ENCODE peak calls at places on chromosomes 1 and 21, in eight cellular contexts. S is prostate gland, L is gastrocnemius medialis, H is K562, M is transverse colon, U is erythroblast, B is heart left ventricle, V is GM12891. T is an unnamed sample.

GRCh38 chr1:183694035-183694434 is 40.9 kb upstream of the APOBEC4 start:
- DNase-seq in L (no peak), U (no peak), H (no peak), V (no peak), M (no peak), S (no peak), B (no peak), T (no peak)

GRCh38 chr1:43522776-43523480 is 7.8 kb upstream of the PTPRF start:
- DNase-seq in B (no peak), U (peak; percentile 99), S (no peak), M (peak; percentile 81), L (no peak), V (no peak), H (peak; percentile 93), T (no peak)

GRCh38 chr1:168583571-168583970 is 7.2 kb downstream of the XCL1 start:
- DNase-seq in H (no peak), U (no peak), M (no peak), L (no peak), S (no peak), V (no peak), B (no peak), T (no peak)

GRCh38 chr1:9717193-9718005 is 65.9 kb downstream of the PIK3CD start:
- DNase-seq in H (peak; percentile 88), S (peak; percentile 49), L (peak; percentile 55), M (peak; percentile 82), V (peak; percentile 94), B (no peak), U (peak; percentile 80), T (peak; percentile 78)

GRCh38 chr1:78718566-78718965 is 68.9 kb downstream of the IFI44 start:
- DNase-seq in M (no peak), V (no peak), H (no peak), U (no peak), B (no peak), S (no peak), L (no peak), T (no peak)

GRCh38 chr1:232923739-232924386 is 26.5 kb upstream of the NTPCR start:
- DNase-seq in H (no peak), V (no peak), L (no peak), S (no peak), B (no peak), M (no peak), U (no peak), T (no peak)

GRCh38 chr1:177909416-177909815 is 60.4 kb downstream of the SEC16B start:
- DNase-seq in L (no peak), H (no peak), S (no peak), B (no peak), U (no peak), M (no peak), V (no peak), T (no peak)

GRCh38 chr1:81848880-81849500 is 48.3 kb downstream of the ADGRL2 start:
- DNase-seq in H (no peak), M (no peak), V (no peak), L (no peak), B (no peak), U (no peak), S (no peak), T (no peak)

GRCh38 chr1:38141483-38141882 is 94.9 kb upstream of the POU3F1 start:
- DNase-seq in H (no peak), M (no peak), V (no peak), L (no peak), B (no peak), S (no peak), U (no peak), T (no peak)

GRCh38 chr21:42781150-42781980 is 98.0 kb downstream of the WDR4 start:
- DNase-seq in L (no peak), V (no peak), B (no peak), M (peak; percentile 36), S (peak; percentile 74), U (no peak), H (no peak), T (no peak)

GRCh38 chr1:59506952-59507351 is 210.1 kb downstream of the FGGY start:
- DNase-seq in V (peak; percentile 11), M (no peak), S (no peak), L (peak; percentile 81), B (peak; percentile 44), U (no peak), H (no peak), T (no peak)

GRCh38 chr1:31348449-31348848 is 24.4 kb downstream of the FABP3 start:
- DNase-seq in H (no peak), S (no peak), B (no peak), V (no peak), M (no peak), L (no peak), U (no peak), T (no peak)

GRCh38 chr1:184945678-184946412 is 28.5 kb downstream of the NIBAN1 start:
- DNase-seq in U (no peak), S (no peak), L (no peak), M (no peak), H (no peak), V (no peak), B (no peak), T (no peak)

GRCh38 chr1:183227963-183228649 is 42.0 kb downstream of the LAMC2 start:
- DNase-seq in V (peak; percentile 37), H (peak; percentile 71), U (peak; percentile 38), M (peak; percentile 56), L (no peak), B (peak; percentile 55), S (no peak), T (peak; percentile 37)

GRCh38 chr1:4137621-4138390 is 237.7 kb upstream of the C1orf174 start:
- DNase-seq in S (no peak), B (no peak), V (no peak), L (no peak), U (no peak), M (no peak), H (no peak), T (no peak)

GRCh38 chr1:65425697-65426096 is 5.2 kb downstream of the LEPR start:
- DNase-seq in S (no peak), L (no peak), B (no peak), V (no peak), M (no peak), H (no peak), U (no peak), T (no peak)

GRCh38 chr1:65431111-65431705 is 10.7 kb downstream of the LEPR start:
- DNase-seq in B (no peak), S (no peak), H (peak; percentile 38), U (peak; percentile 74), V (no peak), L (no peak), M (no peak), T (no peak)

GRCh38 chr1:65429078-65429477 is 8.6 kb downstream of the LEPR start:
- DNase-seq in S (no peak), U (peak; percentile 18), V (no peak), B (no peak), H (peak; percentile 40), M (no peak), L (no peak), T (no peak)

GRCh38 chr1:65432918-65433317 is 12.4 kb downstream of the LEPR start:
- DNase-seq in V (no peak), L (no peak), S (no peak), M (no peak), U (no peak), H (no peak), B (no peak), T (no peak)

GRCh38 chr1:65429806-65430205 is 9.3 kb downstream of the LEPR start:
- DNase-seq in M (no peak), H (no peak), V (no peak), U (no peak), L (no peak), S (no peak), B (peak; percentile 30), T (no peak)
- TF ChIP-seq POLR2A in M (no peak), H (no peak), V (no peak), U (no peak), L (no peak), S (no peak), B (no peak), T (no peak)

GRCh38 chr21:33848252-33848953 is 67.2 kb downstream of the ATP5PO start:
- DNase-seq in V (no peak), L (no peak), M (peak; percentile 22), S (no peak), H (no peak), B (no peak), U (no peak), T (no peak)

GRCh38 chr21:33849839-33850238 is 65.8 kb downstream of the ATP5PO start:
- DNase-seq in U (no peak), V (no peak), M (no peak), S (no peak), L (no peak), H (no peak), B (no peak), T (no peak)

GRCh38 chr21:33850985-33851384 is 64.6 kb downstream of the ATP5PO start:
- DNase-seq in L (no peak), S (no peak), V (no peak), M (no peak), H (no peak), U (no peak), B (no peak), T (no peak)

GRCh38 chr21:33852495-33852894 is 63.1 kb downstream of the ATP5PO start:
- DNase-seq in S (no peak), L (no peak), M (no peak), U (no peak), V (no peak), H (no peak), B (no peak), T (no peak)

GRCh38 chr21:33850401-33850800 is 65.2 kb downstream of the ATP5PO start:
- DNase-seq in M (no peak), U (no peak), B (no peak), V (no peak), H (no peak), S (no peak), L (no peak), T (no peak)
- TF ChIP-seq POLR2A in M (no peak), U (no peak), B (no peak), V (no peak), H (no peak), S (no peak), L (no peak), T (no peak)

GRCh38 chr1:234532511-234532922 is 53.5 kb upstream of the TARBP1 start:
- DNase-seq in M (peak; percentile 46), H (no peak), B (peak; percentile 65), L (peak; percentile 93), V (no peak), S (peak; percentile 85), U (peak; percentile 44), T (no peak)
- TF ChIP-seq POLR2A in M (no peak), H (no peak), B (no peak), L (peak; percentile 51), V (no peak), S (no peak), U (no peak), T (no peak)

DNA sequence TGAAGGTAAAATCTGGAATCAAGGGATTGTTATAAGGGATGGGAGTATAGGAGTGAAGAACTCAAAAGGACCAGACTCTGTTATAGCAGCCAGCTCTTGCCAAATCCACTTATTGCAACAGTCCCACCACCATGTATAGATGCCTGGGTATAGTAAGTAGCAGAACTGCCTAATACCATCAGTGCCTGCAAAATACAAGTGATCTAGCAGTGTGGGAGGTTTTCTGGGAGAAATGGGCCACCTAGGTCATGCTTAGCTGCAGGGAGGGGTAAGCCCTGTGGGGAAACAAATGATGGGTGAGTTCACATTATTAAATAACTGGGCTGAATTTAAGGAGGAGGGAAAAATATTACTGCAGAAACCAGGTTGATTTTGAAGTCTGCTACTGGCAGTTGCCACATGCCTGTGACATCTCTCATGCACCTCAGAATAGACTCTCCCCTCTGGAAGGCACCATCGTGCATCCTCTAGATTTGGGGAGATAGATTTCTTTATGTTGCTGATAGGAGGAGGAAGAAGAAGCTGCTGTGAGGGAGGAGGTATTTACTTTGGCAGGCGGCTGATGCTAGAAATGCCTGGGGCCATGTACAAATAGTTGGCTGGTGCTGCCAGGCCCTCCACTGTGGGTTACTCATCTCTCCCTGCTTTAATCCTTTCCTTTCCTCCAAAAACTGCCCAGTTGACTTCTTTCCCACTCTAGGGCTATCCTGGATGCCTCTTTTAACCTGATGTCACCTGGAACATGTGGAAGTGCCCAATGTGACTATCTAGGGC is 27.5 kb downstream of the HLX start:
- DNase-seq in B (no peak), U (no peak), H (no peak), V (no peak), L (no peak), M (no peak), S (no peak), T (no peak)
- TF ChIP-seq POLR2A in B (no peak), U (no peak), H (no peak), V (no peak), L (no peak), M (no peak), S (no peak), T (no peak)

T was measured in GM12892.